ENCODE peak calls at places on chromosomes 6 and 20, in five cellular contexts. One of them, this sample, is unnamed.

GRCh38 chr20:32661820-32662528 is 11.8 kb downstream of the C20orf203 start:
- DNase-seq in mucosa of descending colon: no peak
- DNase-seq in pancreas: no peak
- DNase-seq in ovary: no peak
- DNase-seq in heart left ventricle: no peak
- DNase-seq in this sample: no peak

GRCh38 chr20:63856111-63856511 is 5.2 kb upstream of the ABHD16B start:
- DNase-seq in mucosa of descending colon: no peak
- DNase-seq in pancreas: no peak
- DNase-seq in ovary: peak; percentile 52
- DNase-seq in heart left ventricle: no peak
- DNase-seq in this sample: no peak

GRCh38 chr20:24646331-24646730 is 176.9 kb downstream of the SYNDIG1 start:
- DNase-seq in mucosa of descending colon: no peak
- DNase-seq in pancreas: no peak
- DNase-seq in ovary: no peak
- DNase-seq in heart left ventricle: no peak
- DNase-seq in this sample: no peak

GRCh38 chr20:48531505-48531904 is 296.3 kb downstream of the PREX1 start:
- DNase-seq in mucosa of descending colon: no peak
- DNase-seq in pancreas: no peak
- DNase-seq in ovary: no peak
- DNase-seq in heart left ventricle: no peak
- DNase-seq in this sample: no peak

GRCh38 chr6:140105857-140106256 is 731.4 kb upstream of the CITED2 start:
- DNase-seq in mucosa of descending colon: no peak
- DNase-seq in pancreas: peak; percentile 10
- DNase-seq in ovary: no peak
- DNase-seq in heart left ventricle: no peak
- DNase-seq in this sample: no peak

GRCh38 chr6:25138024-25138696 is 141.0 kb upstream of the CARMIL1 start:
- DNase-seq in mucosa of descending colon: peak; percentile 44
- DNase-seq in pancreas: no peak
- DNase-seq in ovary: peak; percentile 52
- DNase-seq in heart left ventricle: peak; percentile 77
- DNase-seq in this sample: no peak

GRCh38 chr20:44979090-44979621 is 12.8 kb downstream of the STK4 start:
- DNase-seq in mucosa of descending colon: no peak
- DNase-seq in pancreas: no peak
- DNase-seq in ovary: no peak
- DNase-seq in heart left ventricle: peak; percentile 20
- DNase-seq in this sample: no peak

GRCh38 chr6:73394577-73395354 is at the start of gene DDX43:
- DNase-seq in mucosa of descending colon: peak; percentile 76
- DNase-seq in pancreas: peak; percentile 77
- DNase-seq in ovary: peak; percentile 34
- DNase-seq in heart left ventricle: peak; percentile 53
- DNase-seq in this sample: peak; percentile 81

GRCh38 chr20:38434310-38434741 is 802 bp downstream of the SNHG17 start:
- DNase-seq in mucosa of descending colon: peak; percentile 52
- DNase-seq in pancreas: no peak
- DNase-seq in ovary: peak; percentile 32
- DNase-seq in heart left ventricle: no peak
- DNase-seq in this sample: peak; percentile 52

GRCh38 chr20:50092436-50092835 is 20.5 kb downstream of the UBE2V1 start:
- DNase-seq in mucosa of descending colon: no peak
- DNase-seq in pancreas: no peak
- DNase-seq in ovary: no peak
- DNase-seq in heart left ventricle: no peak
- DNase-seq in this sample: no peak
- H3K36me3 ChIP-seq in mucosa of descending colon: no peaks in the 10 kb centered on the region
- H3K36me3 ChIP-seq in pancreas: peaks cover 21% of the 10 kb centered on the region
- H3K36me3 ChIP-seq in ovary: no peaks in the 10 kb centered on the region
- H3K36me3 ChIP-seq in heart left ventricle: peaks cover 24% of the 10 kb centered on the region
- H3K36me3 ChIP-seq in this sample: peaks cover 84% of the 10 kb centered on the region

GRCh38 chr6:21750479-21751018 is 157.0 kb downstream of the SOX4 start:
- DNase-seq in mucosa of descending colon: no peak
- DNase-seq in pancreas: no peak
- DNase-seq in ovary: no peak
- DNase-seq in heart left ventricle: no peak
- DNase-seq in this sample: no peak

GRCh38 chr6:21753571-21754108 is 160.1 kb downstream of the SOX4 start:
- DNase-seq in mucosa of descending colon: no peak
- DNase-seq in pancreas: no peak
- DNase-seq in ovary: no peak
- DNase-seq in heart left ventricle: no peak
- DNase-seq in this sample: no peak

GRCh38 chr6:21749754-21750153 is 156.2 kb downstream of the SOX4 start:
- DNase-seq in mucosa of descending colon: no peak
- DNase-seq in pancreas: no peak
- DNase-seq in ovary: no peak
- DNase-seq in heart left ventricle: no peak
- DNase-seq in this sample: no peak

GRCh38 chr6:21751608-21752007 is 158.1 kb downstream of the SOX4 start:
- DNase-seq in mucosa of descending colon: no peak
- DNase-seq in pancreas: no peak
- DNase-seq in ovary: no peak
- DNase-seq in heart left ventricle: no peak
- DNase-seq in this sample: no peak

DNA sequence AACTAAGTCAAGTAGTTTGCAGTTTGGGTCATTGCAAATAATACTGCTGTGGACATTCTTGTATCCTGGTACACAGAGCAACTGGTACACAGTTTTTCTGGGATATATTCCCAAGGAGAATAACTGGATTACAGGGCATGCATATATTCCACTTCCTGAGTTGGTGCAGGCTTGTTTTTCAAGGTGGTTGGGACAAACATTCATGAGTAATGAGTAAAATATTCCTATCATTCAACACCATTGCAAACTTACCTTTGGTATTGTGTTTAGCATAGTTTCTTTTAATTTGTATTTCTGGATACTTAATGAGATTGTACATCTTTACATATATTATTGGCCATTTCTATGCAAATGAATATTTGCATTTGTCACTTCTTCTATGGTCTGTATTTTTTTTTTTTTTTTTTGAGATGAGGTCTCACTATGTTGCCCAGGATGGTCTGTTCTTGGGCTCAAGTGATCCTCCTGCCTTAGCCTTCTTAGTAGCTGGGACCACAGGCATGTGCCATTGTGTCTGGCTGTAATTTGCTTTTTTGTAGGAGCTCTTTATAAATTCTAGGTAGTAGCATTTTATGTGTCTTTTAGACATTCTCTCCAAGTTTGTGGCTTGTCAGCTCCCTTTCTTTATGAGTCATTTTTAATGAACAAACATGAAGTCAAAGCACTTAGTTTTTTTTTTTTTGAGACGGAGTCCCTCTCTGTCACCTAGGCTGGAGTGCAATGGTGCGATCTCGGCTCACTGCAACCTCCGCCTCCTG is 158.7 kb downstream of the SOX4 start:
- DNase-seq in mucosa of descending colon: no peak
- DNase-seq in pancreas: no peak
- DNase-seq in ovary: no peak
- DNase-seq in heart left ventricle: no peak
- DNase-seq in this sample: no peak
- H3K4me1 ChIP-seq in mucosa of descending colon: peaks cover 5% of the 10 kb centered on the region
- H3K4me1 ChIP-seq in pancreas: no peaks in the 10 kb centered on the region
- H3K4me1 ChIP-seq in ovary: peaks cover 10% of the 10 kb centered on the region
- H3K4me1 ChIP-seq in heart left ventricle: peaks cover 9% of the 10 kb centered on the region
- H3K4me1 ChIP-seq in this sample: peaks cover 20% of the 10 kb centered on the region

GRCh38 chr6:42073287-42073686 is 23.0 kb downstream of the TAF8 start:
- DNase-seq in mucosa of descending colon: no peak
- DNase-seq in pancreas: no peak
- DNase-seq in ovary: no peak
- DNase-seq in heart left ventricle: no peak
- DNase-seq in this sample: no peak
- H3K36me3 ChIP-seq in mucosa of descending colon: no peaks in the 10 kb centered on the region
- H3K36me3 ChIP-seq in pancreas: peaks cover 26% of the 10 kb centered on the region
- H3K36me3 ChIP-seq in ovary: no peaks in the 10 kb centered on the region
- H3K36me3 ChIP-seq in heart left ventricle: peaks cover 76% of the 10 kb centered on the region
- H3K36me3 ChIP-seq in this sample: peaks cover 95% of the 10 kb centered on the region

DNA sequence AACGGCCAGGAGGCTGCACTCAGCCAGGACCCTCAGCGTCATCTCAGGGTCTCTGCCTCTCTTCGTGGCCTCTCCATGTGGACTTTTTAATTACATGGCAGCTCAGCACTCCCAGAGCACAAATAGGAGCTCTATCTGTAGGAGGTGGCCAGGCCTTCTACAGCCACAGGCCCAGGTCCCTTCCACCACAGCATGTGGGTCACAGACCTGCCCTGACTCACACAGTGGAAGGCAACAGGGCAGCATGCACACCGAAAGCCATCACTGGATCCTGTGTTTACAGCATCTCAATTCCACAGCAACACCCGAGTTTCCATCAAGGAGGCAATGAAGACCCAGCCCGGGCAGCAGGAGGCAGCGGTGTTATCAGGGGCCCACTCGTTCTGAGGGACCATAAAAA is 65.8 kb upstream of the CD93 start:
- DNase-seq in mucosa of descending colon: no peak
- DNase-seq in pancreas: no peak
- DNase-seq in ovary: no peak
- DNase-seq in heart left ventricle: no peak
- DNase-seq in this sample: no peak
- H3K4me1 ChIP-seq in mucosa of descending colon: peaks cover 7% of the 10 kb centered on the region
- H3K4me1 ChIP-seq in pancreas: no peaks in the 10 kb centered on the region
- H3K4me1 ChIP-seq in ovary: peaks cover 9% of the 10 kb centered on the region
- H3K4me1 ChIP-seq in heart left ventricle: peaks cover 69% of the 10 kb centered on the region
- H3K4me1 ChIP-seq in this sample: peaks cover 63% of the 10 kb centered on the region

GRCh38 chr20:21339499-21339898 is 36.4 kb downstream of the XRN2 start:
- DNase-seq in mucosa of descending colon: no peak
- DNase-seq in pancreas: no peak
- DNase-seq in ovary: no peak
- DNase-seq in heart left ventricle: no peak
- DNase-seq in this sample: no peak
- H3K36me3 ChIP-seq in mucosa of descending colon: no peaks in the 10 kb centered on the region
- H3K36me3 ChIP-seq in pancreas: peaks cover 21% of the 10 kb centered on the region
- H3K36me3 ChIP-seq in ovary: no peaks in the 10 kb centered on the region
- H3K36me3 ChIP-seq in heart left ventricle: peaks cover 43% of the 10 kb centered on the region
- H3K36me3 ChIP-seq in this sample: peaks cover 83% of the 10 kb centered on the region